ENCODE peak calls at places on chromosome 3, in seven cellular contexts. C, Y, H, I, Z, X and F are unnamed samples.

GRCh38 chr3:36381311-36381956 is 1.1 kb downstream of the STAC start:
- DNase-seq in C (no peak), Y (no peak), H (peak), I (no peak), Z (no peak), X (no peak), F (no peak)

GRCh38 chr3:167882057-167882667 is 146.6 kb downstream of the SERPINI1 start:
- DNase-seq in C (no peak), Y (peak), H (peak), I (peak), Z (peak), X (no peak), F (peak)

GRCh38 chr3:45054196-45054857 is 28.2 kb downstream of the CLEC3B start:
- DNase-seq in C (no peak), Y (no peak), H (no peak), I (no peak), Z (no peak), X (no peak), F (peak)

GRCh38 chr3:196712514-196713413 is 587 bp downstream of the PIGX start:
- DNase-seq in C (no peak), Y (peak), H (no peak), I (no peak), Z (no peak), X (no peak), F (no peak)

GRCh38 chr3:42020681-42021307 is 58.9 kb upstream of the ULK4 start:
- DNase-seq in C (no peak), Y (no peak), H (no peak), I (no peak), Z (no peak), X (no peak), F (no peak)

GRCh38 chr3:45180051-45180450 is 33.9 kb upstream of the CDCP1 start:
- DNase-seq in C (no peak), Y (no peak), H (no peak), I (no peak), Z (no peak), X (no peak), F (no peak)

GRCh38 chr3:148896062-148896461 is 31.0 kb downstream of the CPA3 start:
- DNase-seq in C (no peak), Y (no peak), H (no peak), I (no peak), Z (no peak), X (no peak), F (no peak)

GRCh38 chr3:71973337-71974030 is 188.5 kb upstream of the PROK2 start:
- DNase-seq in C (no peak), Y (no peak), H (no peak), I (no peak), Z (no peak), X (no peak), F (no peak)

GRCh38 chr3:100875239-100875638 is 118.0 kb downstream of the ABI3BP start:
- DNase-seq in C (no peak), Y (no peak), H (peak), I (no peak), Z (no peak), X (no peak), F (no peak)

GRCh38 chr3:17233398-17233800 is 348.6 kb downstream of the PLCL2 start:
- DNase-seq in C (no peak), Y (peak), H (peak), I (peak), Z (peak), X (peak), F (peak)

GRCh38 chr3:195240939-195241338 is 30.0 kb downstream of the XXYLT1 start:
- DNase-seq in C (peak), Y (no peak), H (no peak), I (no peak), Z (no peak), X (no peak), F (peak)

GRCh38 chr3:72888546-72889309 is 882 bp downstream of the GXYLT2 start:
- DNase-seq in C (peak), Y (peak), H (no peak), I (peak), Z (no peak), X (no peak), F (no peak)

GRCh38 chr3:162376761-162377160 is 880.2 kb downstream of the OTOL1 start:
- DNase-seq in C (no peak), Y (no peak), H (no peak), I (no peak), Z (no peak), X (no peak), F (no peak)

GRCh38 chr3:124574012-124574411 is 156.2 kb upstream of the UMPS start:
- DNase-seq in C (no peak), Y (no peak), H (no peak), I (no peak), Z (no peak), X (no peak), F (no peak)

GRCh38 chr3:54520060-54520459 is 397.7 kb downstream of the CACNA2D3 start:
- DNase-seq in C (no peak), Y (no peak), H (no peak), I (no peak), Z (no peak), X (no peak), F (no peak)

GRCh38 chr3:64399205-64399800 is 174.0 kb upstream of the PRICKLE2 start:
- DNase-seq in C (no peak), Y (peak), H (peak), I (peak), Z (peak), X (no peak), F (peak)

GRCh38 chr3:10517616-10518015 is 12.2 kb upstream of the ATP2B2 start:
- DNase-seq in C (peak), Y (no peak), H (no peak), I (no peak), Z (no peak), X (no peak), F (no peak)

GRCh38 chr3:138944842-138945645 is 1.9 kb downstream of the FOXL2 start:
- DNase-seq in C (peak), Y (no peak), H (peak), I (peak), Z (no peak), X (no peak), F (no peak)

GRCh38 chr3:46368569-46368968 is 2.2 kb upstream of the CCR5 start:
- DNase-seq in C (peak), Y (no peak), H (peak), I (peak), Z (no peak), X (peak), F (no peak)

GRCh38 chr3:185308126-185308754 is 54.4 kb upstream of the EHHADH start:
- DNase-seq in C (peak), Y (peak), H (peak), I (peak), Z (peak), X (peak), F (peak)

GRCh38 chr3:195906865-195907729 is 1.3 kb downstream of the TNK2 start:
- DNase-seq in C (no peak), Y (no peak), H (no peak), I (no peak), Z (no peak), X (peak), F (peak)

GRCh38 chr3:59981377-59981776 is 931.6 kb upstream of the CFAP20DC start:
- DNase-seq in C (no peak), Y (no peak), H (no peak), I (no peak), Z (no peak), X (no peak), F (no peak)

GRCh38 chr3:131772278-131772893 is 262.4 kb downstream of the CPNE4 start:
- DNase-seq in C (no peak), Y (no peak), H (peak), I (no peak), Z (no peak), X (no peak), F (no peak)

GRCh38 chr3:3499987-3500386 is 299.2 kb upstream of the LRRN1 start:
- DNase-seq in C (no peak), Y (no peak), H (no peak), I (no peak), Z (no peak), X (no peak), F (no peak)

GRCh38 chr3:61650276-61650675 is 88.9 kb downstream of the PTPRG start:
- DNase-seq in C (no peak), Y (no peak), H (no peak), I (no peak), Z (no peak), X (no peak), F (no peak)

GRCh38 chr3:181757694-181758306 is 46.1 kb downstream of the SOX2 start:
- DNase-seq in C (no peak), Y (no peak), H (no peak), I (no peak), Z (no peak), X (no peak), F (no peak)
- TF ChIP-seq JUND in C (no peak), Y (no peak), H (no peak), I (no peak), Z (no peak), X (no peak), F (no peak)

GRCh38 chr3:49122886-49123545 is 2.4 kb upstream of the USP19 start:
- DNase-seq in C (no peak), Y (no peak), H (no peak), I (no peak), Z (no peak), X (no peak), F (no peak)

GRCh38 chr3:49122022-49122421 is 1.4 kb upstream of the USP19 start:
- DNase-seq in C (no peak), Y (no peak), H (no peak), I (no peak), Z (no peak), X (no peak), F (no peak)

GRCh38 chr3:49123687-49124086 is 3.1 kb upstream of the USP19 start:
- DNase-seq in C (no peak), Y (no peak), H (no peak), I (no peak), Z (no peak), X (no peak), F (no peak)

GRCh38 chr3:49124203-49124602 is 3.6 kb upstream of the USP19 start:
- DNase-seq in C (no peak), Y (no peak), H (no peak), I (no peak), Z (no peak), X (no peak), F (no peak)

DNA sequence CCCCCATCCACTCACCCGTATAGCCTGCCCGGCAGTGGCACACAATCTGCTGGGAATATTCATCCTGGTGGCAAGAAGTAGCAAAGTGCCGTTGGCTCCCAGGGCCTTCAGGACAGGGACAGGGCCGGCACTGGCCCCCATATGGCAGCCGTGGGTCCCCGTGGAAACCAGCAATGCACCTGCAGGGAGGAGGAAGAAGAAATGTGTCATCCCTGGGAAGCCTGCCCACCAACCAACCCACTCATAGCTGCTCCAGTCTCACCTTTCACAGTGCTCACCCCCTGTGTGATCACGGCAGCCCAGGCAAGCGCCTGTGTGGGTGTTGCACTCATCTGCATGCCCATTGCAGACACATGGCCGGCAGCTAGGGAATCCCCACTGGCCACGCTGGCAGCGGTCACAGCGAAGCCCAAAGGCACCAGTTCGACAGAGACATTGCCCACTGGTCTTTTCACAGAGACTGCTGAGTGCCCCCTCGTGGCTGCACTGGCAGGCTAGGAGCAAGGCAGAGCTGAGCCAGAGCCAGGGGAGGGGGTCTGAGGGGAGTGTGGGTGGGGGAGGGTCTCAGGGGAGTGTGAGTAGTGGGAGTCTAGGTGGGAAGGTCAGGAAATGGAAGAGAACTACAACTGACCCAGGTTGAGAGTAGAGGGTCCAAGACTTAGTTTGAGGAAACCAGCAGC is 4.5 kb upstream of the USP19 start:
- DNase-seq in C (peak), Y (no peak), H (no peak), I (peak), Z (no peak), X (no peak), F (no peak)
- TF ChIP-seq JUND in C (no peak), Y (no peak), H (no peak), I (no peak), Z (no peak), X (no peak), F (no peak)

DNA sequence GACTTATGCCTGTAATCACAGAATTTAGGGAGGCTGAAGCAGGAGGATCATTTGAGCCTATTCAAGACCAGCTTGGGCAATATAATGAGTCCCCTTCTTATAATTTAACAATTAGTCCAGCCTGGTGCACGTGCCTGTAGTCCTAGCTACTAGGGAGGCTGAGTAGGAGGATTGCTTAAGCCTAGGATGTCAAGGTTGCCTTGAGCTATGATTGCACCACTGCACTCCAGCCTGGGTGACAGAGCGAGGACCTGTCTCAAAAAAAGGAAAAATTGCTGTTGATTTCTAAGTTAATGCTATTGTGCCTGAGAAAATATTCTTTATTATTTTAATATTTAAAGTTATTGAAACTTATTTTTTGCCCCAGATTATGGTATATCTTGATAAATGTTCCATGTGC is 159.0 kb downstream of the NLGN1 start:
- DNase-seq in C (no peak), Y (no peak), H (no peak), I (no peak), Z (no peak), X (no peak), F (no peak)
- TF ChIP-seq JUND in C (no peak), Y (no peak), H (no peak), I (no peak), Z (no peak), X (no peak), F (no peak)

DNA sequence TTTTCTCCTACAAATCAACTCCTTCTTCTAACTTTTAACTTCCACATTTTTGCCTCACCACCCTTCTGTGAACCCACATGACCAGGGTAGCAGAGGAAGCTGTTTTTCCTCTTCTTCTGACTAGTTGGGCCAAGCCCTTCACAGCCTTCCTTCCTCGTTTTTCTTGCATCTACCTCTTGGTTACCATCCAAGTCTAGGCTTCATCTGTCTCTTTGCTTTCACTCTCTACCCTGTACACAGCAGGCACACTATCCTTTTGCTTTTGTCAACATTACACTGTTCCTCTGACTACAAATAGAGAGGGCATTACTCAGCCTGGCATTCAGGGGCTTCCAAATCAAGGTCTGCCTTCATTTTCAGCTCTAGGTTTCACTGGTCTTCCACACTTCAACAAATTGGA is 22.0 kb downstream of the SLC9A9 start:
- DNase-seq in C (no peak), Y (no peak), H (no peak), I (no peak), Z (no peak), X (no peak), F (no peak)
- TF ChIP-seq JUND in C (no peak), Y (no peak), H (no peak), I (no peak), Z (no peak), X (no peak), F (no peak)

DNA sequence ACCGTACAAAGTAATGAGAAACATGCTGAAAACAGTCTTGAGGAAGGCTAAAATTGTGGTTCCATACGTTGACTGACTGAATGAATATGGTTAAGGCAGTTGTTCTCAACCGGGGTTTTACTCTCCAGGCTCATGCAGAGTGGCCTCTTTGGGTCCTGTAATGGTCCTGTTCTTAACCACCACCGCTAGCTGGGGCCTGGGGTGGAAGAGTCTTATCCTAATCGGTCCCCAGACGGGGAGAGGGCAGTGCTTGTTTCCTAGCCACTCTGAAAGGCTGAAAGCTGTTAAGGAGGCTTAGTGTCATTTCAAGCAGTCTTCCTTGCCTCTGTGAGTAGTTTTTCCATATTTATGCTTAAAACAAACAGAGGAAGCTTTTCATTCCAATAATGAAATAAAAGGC is 32.0 kb downstream of the SELENOT start:
- DNase-seq in C (no peak), Y (no peak), H (no peak), I (peak), Z (no peak), X (no peak), F (no peak)
- TF ChIP-seq JUND in C (no peak), Y (no peak), H (no peak), I (no peak), Z (no peak), X (no peak), F (no peak)